ENCODE peak calls at places on chromosomes 5 and 9, in six cellular contexts. S is AG10803, Y is MM.1S, J is body of pancreas, B is GM12865, F is prostate gland. D is an unnamed sample.

GRCh38 chr5:102760815-102761214 is 5.7 kb downstream of the PAM start:
- DNase-seq in S (peak; percentile 77), Y (no peak), J (peak; percentile 15), B (no peak), F (no peak), D (no peak)

GRCh38 chr5:163533229-163533628 is 27.8 kb downstream of the MAT2B start:
- DNase-seq in S (no peak), Y (no peak), J (no peak), B (no peak), F (no peak), D (no peak)

GRCh38 chr5:108384741-108385140 is 2.8 kb upstream of the FBXL17 start:
- DNase-seq in S (no peak), Y (no peak), J (no peak), B (no peak), F (no peak), D (no peak)

GRCh38 chr9:128862401-128862851 is 19.3 kb downstream of the KYAT1 start:
- DNase-seq in S (no peak), Y (no peak), J (peak; percentile 84), B (no peak), F (peak; percentile 69), D (no peak)

GRCh38 chr5:133847886-133848285 is 120.5 kb downstream of the C5orf15 start:
- DNase-seq in S (no peak), Y (no peak), J (no peak), B (no peak), F (no peak), D (no peak)

GRCh38 chr5:116529615-116530014 is 45.0 kb downstream of the SEMA6A start:
- DNase-seq in S (no peak), Y (no peak), J (no peak), B (no peak), F (no peak), D (no peak)

GRCh38 chr5:64654184-64654938 is 35.9 kb upstream of the SHISAL2B start:
- DNase-seq in S (no peak), Y (no peak), J (no peak), B (no peak), F (no peak), D (no peak)

GRCh38 chr5:6236170-6236793 is 142.1 kb downstream of the MED10 start:
- DNase-seq in S (no peak), Y (no peak), J (no peak), B (no peak), F (no peak), D (no peak)

GRCh38 chr5:51479840-51480239 is 96.6 kb downstream of the ISL1 start:
- DNase-seq in S (no peak), Y (no peak), J (no peak), B (peak; percentile 5), F (no peak), D (no peak)

GRCh38 chr9:87375397-87376073 is 122.1 kb upstream of the DAPK1 start:
- DNase-seq in S (peak; percentile 75), Y (no peak), J (no peak), B (no peak), F (no peak), D (peak; percentile 24)

GRCh38 chr9:7273575-7273974 is 515.8 kb downstream of the KDM4C start:
- DNase-seq in S (peak; percentile 16), Y (no peak), J (peak; percentile 18), B (no peak), F (no peak), D (peak; percentile 71)

GRCh38 chr5:90293931-90294330 is 115.6 kb downstream of the CETN3 start:
- DNase-seq in S (peak; percentile 74), Y (no peak), J (no peak), B (no peak), F (no peak), D (no peak)

GRCh38 chr9:136119259-136120118 is 814 bp upstream of the TMEM250 start:
- DNase-seq in S (peak; percentile 54), Y (no peak), J (no peak), B (peak; percentile 47), F (no peak), D (peak; percentile 32)

GRCh38 chr5:17216974-17217325 is 481 bp upstream of the BASP1 start:
- DNase-seq in S (peak; percentile 56), Y (no peak), J (no peak), B (no peak), F (peak; percentile 36), D (peak; percentile 79)

GRCh38 chr5:79255786-79256557 is 20.0 kb downstream of the JMY start:
- DNase-seq in S (peak; percentile 32), Y (no peak), J (peak; percentile 56), B (peak; percentile 73), F (no peak), D (peak; percentile 41)

DNA sequence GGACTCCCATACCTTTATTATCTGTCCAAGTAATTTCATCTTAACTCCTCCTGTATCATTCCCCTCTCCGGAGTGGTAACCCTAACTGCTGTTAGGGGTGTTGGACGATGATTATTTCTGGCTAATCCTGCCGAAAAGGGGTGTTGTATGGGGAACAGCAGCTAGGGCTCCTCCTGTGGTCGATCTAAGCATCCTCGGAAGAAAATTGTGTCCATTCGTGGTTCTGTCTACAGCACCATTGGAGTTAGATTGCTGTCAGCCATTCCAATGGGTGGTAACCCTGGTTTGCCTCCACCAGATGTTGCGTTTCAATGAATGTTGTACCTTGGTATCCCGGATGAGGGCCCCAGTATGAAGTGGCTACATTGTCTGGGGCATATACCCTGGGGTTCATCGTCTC is 35.6 kb upstream of the LMNB1 start:
- DNase-seq in S (no peak), Y (no peak), J (no peak), B (no peak), F (no peak), D (no peak)
- TF ChIP-seq CTCF in S (no peak), Y (no peak), J (no peak), B (no peak), F (no peak), D (no peak)

GRCh38 chr9:82673201-82673600 is 389.7 kb downstream of the RASEF start:
- DNase-seq in S (no peak), Y (no peak), J (no peak), B (no peak), F (no peak), D (no peak)

GRCh38 chr9:82675605-82676004 is 387.3 kb downstream of the RASEF start:
- DNase-seq in S (no peak), Y (no peak), J (no peak), B (no peak), F (no peak), D (no peak)

GRCh38 chr9:82677086-82677485 is 385.9 kb downstream of the RASEF start:
- DNase-seq in S (no peak), Y (no peak), J (no peak), B (no peak), F (no peak), D (no peak)

GRCh38 chr9:82673904-82674303 is 389.0 kb downstream of the RASEF start:
- DNase-seq in S (no peak), Y (no peak), J (no peak), B (no peak), F (no peak), D (no peak)

DNA sequence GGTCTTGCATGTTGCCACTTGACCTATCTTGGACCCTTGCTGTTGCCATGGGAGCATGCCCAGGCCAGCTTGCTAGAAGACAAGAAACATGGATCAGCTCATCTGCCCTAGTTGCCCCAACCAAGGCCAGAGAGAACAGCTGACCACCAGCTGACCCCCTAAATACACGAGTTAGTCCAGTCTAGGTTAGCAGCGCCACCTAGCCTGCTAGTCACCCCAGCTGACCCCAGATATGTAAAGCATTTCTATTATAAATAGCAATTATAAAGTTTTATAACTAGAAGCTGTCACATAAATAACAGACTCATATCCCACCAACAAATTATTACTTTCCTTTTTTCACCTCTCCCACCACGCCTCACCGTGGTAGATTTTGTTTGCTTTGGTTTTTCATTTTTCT is 387.8 kb downstream of the RASEF start:
- DNase-seq in S (no peak), Y (no peak), J (no peak), B (no peak), F (no peak), D (no peak)
- TF ChIP-seq CTCF in S (no peak), Y (no peak), J (no peak), B (no peak), F (no peak), D (no peak)

DNA sequence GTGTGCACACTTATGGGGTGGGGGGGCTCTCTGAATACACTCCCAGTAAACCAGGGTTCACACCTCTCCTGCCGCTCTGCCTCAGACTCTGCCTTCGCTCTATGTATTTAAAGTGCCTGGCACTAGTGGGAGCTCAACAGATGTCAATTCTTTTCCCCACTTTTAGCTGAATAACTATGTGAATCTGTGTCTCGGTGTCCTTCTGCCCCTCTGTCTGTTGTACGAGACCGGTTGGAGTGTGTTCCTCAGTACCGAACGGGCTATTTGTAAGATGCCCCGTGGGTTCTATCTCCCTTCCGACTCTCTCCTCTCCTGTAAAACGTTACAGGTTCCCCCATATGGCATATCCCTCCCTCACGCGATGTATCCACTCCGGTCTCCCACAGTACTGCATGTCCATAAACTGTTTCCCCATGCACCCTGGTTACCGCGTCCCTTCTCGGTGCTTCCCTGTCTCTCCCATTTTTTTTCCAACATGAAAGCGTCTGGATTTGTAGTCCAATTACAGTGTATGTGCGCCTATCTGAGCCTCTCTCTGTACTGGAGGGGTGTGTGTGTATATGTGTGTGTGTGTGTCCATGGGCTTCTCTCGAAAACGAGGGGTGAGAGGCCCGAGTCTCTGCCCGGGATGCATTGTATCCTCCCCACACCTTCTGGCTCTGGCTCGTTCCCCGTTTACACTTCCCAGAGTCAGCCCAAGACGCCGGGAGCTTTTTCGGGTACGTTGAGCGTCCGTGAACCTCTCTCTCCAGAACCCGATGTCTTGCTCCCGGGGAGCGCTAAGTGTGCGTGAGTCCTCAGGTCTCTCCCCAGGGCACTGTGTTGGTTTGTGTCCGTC is 1.5 kb downstream of the ELL2 start:
- DNase-seq in S (peak; percentile 48), Y (peak; percentile 28), J (peak; percentile 54), B (peak; percentile 44), F (no peak), D (peak; percentile 49)
- TF ChIP-seq CTCF in S (peak; percentile 29), Y (no peak), J (no peak), B (no peak), F (no peak), D (peak; percentile 9)

DNA sequence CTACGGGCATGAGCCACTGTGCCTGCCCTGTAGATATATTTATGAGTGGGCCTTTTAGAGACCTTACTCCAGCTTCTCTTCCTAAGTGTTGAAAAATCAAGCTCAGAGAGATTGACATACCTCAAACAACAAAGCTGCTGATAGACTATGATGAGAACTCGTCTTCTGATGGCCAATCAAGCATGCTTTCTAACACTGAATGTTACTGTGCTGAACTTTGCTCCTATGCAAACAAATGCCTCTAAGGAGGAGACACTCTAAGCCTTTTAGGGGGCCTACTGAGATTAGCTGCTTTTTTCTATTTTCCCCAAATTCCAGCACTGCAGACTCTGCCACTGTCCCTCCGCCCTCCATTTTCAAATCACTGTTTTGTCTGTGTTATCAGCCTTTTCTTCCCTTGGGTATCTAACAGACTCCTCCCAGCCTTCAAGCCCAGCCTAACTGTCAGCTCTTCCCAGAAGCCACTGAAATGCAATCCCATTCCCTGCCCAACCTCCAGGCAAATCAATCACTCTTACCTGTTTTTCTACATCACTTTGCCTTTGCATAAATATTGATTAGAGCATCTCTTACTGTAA is 39.5 kb downstream of the TXNDC8 start:
- DNase-seq in S (no peak), Y (no peak), J (no peak), B (no peak), F (no peak), D (no peak)
- TF ChIP-seq CTCF in S (no peak), Y (no peak), J (no peak), B (no peak), F (no peak), D (no peak)

GRCh38 chr5:72300590-72301339 is 19.3 kb downstream of the MRPS27 start:
- DNase-seq in S (no peak), Y (no peak), J (no peak), B (no peak), F (no peak), D (peak; percentile 16)
- TF ChIP-seq CTCF in S (no peak), Y (no peak), J (no peak), B (no peak), F (no peak), D (no peak)

GRCh38 chr5:44935262-44935661 is 126.5 kb downstream of the MRPS30 start:
- DNase-seq in S (peak; percentile 38), Y (peak; percentile 60), J (no peak), B (peak; percentile 56), F (no peak), D (no peak)
- TF ChIP-seq CTCF in S (peak; percentile 60), Y (peak; percentile 50), J (no peak), B (peak; percentile 40), F (no peak), D (no peak)